ENCODE peak calls at places on chromosomes 12 and 14, in seven cellular contexts. K is T-cell; N is AG09309; F is CD4-positive, alpha-beta T cell; E is omental fat pad; X is fibroblast of lung; V is stimulated activated CD8-positive, alpha-beta memory T cell treated with anti-CD3 and anti-CD28 coated beads, Interleukin-15, amount 100 ng/mL, for 1 hour. G is an unnamed sample.

GRCh38 chr12:113220593-113221180 is 577 bp upstream of the TPCN1 start:
- DNase-seq in K (no peak), N (no peak), F (no peak), E (no peak), X (no peak), V (no peak), G (no peak)

GRCh38 chr14:90483551-90483950 is 86.7 kb downstream of the CALM1 start:
- DNase-seq in K (peak; percentile 40), N (no peak), F (peak; percentile 22), E (no peak), X (no peak), V (no peak), G (peak; percentile 54)

GRCh38 chr14:90290612-90291011 is 34.3 kb downstream of the PSMC1 start:
- DNase-seq in K (no peak), N (no peak), F (no peak), E (no peak), X (no peak), V (no peak), G (no peak)

GRCh38 chr12:113278141-113278540 is 56.8 kb downstream of the SLC8B1 start:
- DNase-seq in K (no peak), N (no peak), F (no peak), E (no peak), X (no peak), V (no peak), G (no peak)

GRCh38 chr14:24259282-24260025 is 3.5 kb downstream of the TGM1 start:
- DNase-seq in K (no peak), N (no peak), F (no peak), E (no peak), X (peak; percentile 11), V (no peak), G (no peak)

GRCh38 chr14:64423987-64424386 is 35.8 kb downstream of the MTHFD1 start:
- DNase-seq in K (no peak), N (no peak), F (no peak), E (no peak), X (peak; percentile 53), V (no peak), G (no peak)

GRCh38 chr12:62581288-62582064 is 114.8 kb downstream of the MON2 start:
- DNase-seq in K (no peak), N (no peak), F (no peak), E (no peak), X (peak; percentile 79), V (no peak), G (peak; percentile 49)

GRCh38 chr12:42030588-42030987 is 114.1 kb downstream of the GXYLT1 start:
- DNase-seq in K (no peak), N (no peak), F (no peak), E (no peak), X (no peak), V (no peak), G (no peak)

GRCh38 chr12:132710062-132710421 is 600 bp upstream of the PGAM5 start:
- DNase-seq in K (no peak), N (no peak), F (no peak), E (no peak), X (no peak), V (no peak), G (no peak)

GRCh38 chr12:28869197-28869596 is 279.9 kb upstream of the FAR2 start:
- DNase-seq in K (no peak), N (peak; percentile 84), F (no peak), E (no peak), X (peak; percentile 66), V (no peak), G (no peak)

GRCh38 chr12:75816892-75817291 is 214.7 kb downstream of the PHLDA1 start:
- DNase-seq in K (no peak), N (no peak), F (no peak), E (no peak), X (peak; percentile 75), V (no peak), G (no peak)

GRCh38 chr12:4069046-4070010 is 196.1 kb upstream of the PARP11 start:
- DNase-seq in K (no peak), N (no peak), F (no peak), E (no peak), X (no peak), V (no peak), G (no peak)

GRCh38 chr14:69669375-69669774 is 58.0 kb downstream of the SUSD6 start:
- DNase-seq in K (no peak), N (no peak), F (no peak), E (no peak), X (no peak), V (no peak), G (no peak)

GRCh38 chr12:131916306-131917138 is 12.6 kb upstream of the PUS1 start:
- DNase-seq in K (no peak), N (no peak), F (no peak), E (no peak), X (no peak), V (no peak), G (no peak)

GRCh38 chr12:88339254-88339949 is 197.3 kb downstream of the TMTC3 start:
- DNase-seq in K (no peak), N (no peak), F (no peak), E (no peak), X (peak; percentile 85), V (no peak), G (no peak)

GRCh38 chr12:10936495-10936894 is 2.6 kb downstream of the TAS2R14 start:
- DNase-seq in K (no peak), N (no peak), F (no peak), E (no peak), X (no peak), V (no peak), G (no peak)

GRCh38 chr14:103257211-103257962 is 76.7 kb upstream of the EIF5 start:
- DNase-seq in K (no peak), N (no peak), F (no peak), E (no peak), X (peak; percentile 15), V (no peak), G (no peak)

GRCh38 chr14:29749327-29749726 is 178.3 kb downstream of the PRKD1 start:
- DNase-seq in K (no peak), N (no peak), F (no peak), E (no peak), X (peak; percentile 79), V (no peak), G (no peak)

GRCh38 chr12:66678640-66679268 is at the start of gene GRIP1:
- DNase-seq in K (no peak), N (no peak), F (no peak), E (no peak), X (no peak), V (no peak), G (no peak)

GRCh38 chr12:67661311-67662011 is 12.9 kb downstream of the DYRK2 start:
- DNase-seq in K (no peak), N (peak; percentile 88), F (no peak), E (no peak), X (peak; percentile 59), V (no peak), G (peak; percentile 70)